ENCODE peak calls at places on chromosomes 16 and 17, in six cellular contexts. Z, V, T, R, E and S are unnamed samples.

GRCh38 chr16:9199312-9199711 is 107.9 kb downstream of the HAPSTR1 start:
- DNase-seq in T (no peak), Z (no peak), R (no peak), E (no peak), V (peak; percentile 28), S (no peak)

GRCh38 chr16:85491798-85492616 is 121.1 kb upstream of the GSE1 start:
- DNase-seq in Z (peak; percentile 80), R (peak; percentile 67), V (peak; percentile 83), T (no peak), E (peak; percentile 93), S (no peak)

GRCh38 chr16:30521873-30522641 is 4.3 kb downstream of the ZNF768 start:
- DNase-seq in T (no peak), R (no peak), V (no peak), E (no peak), Z (no peak), S (no peak)

GRCh38 chr16:85452364-85453178 is 160.6 kb upstream of the GSE1 start:
- DNase-seq in T (no peak), Z (no peak), E (no peak), V (no peak), R (no peak), S (no peak)

GRCh38 chr16:12503201-12503600 is 300.5 kb downstream of the CPPED1 start:
- DNase-seq in R (no peak), T (no peak), E (no peak), V (no peak), Z (no peak), S (no peak)

GRCh38 chr16:82824408-82824807 is 197.6 kb downstream of the CDH13 start:
- DNase-seq in E (no peak), V (no peak), T (no peak), Z (no peak), R (no peak), S (no peak)

GRCh38 chr16:26316683-26317464 is 625.1 kb downstream of the HS3ST4 start:
- DNase-seq in R (peak; percentile 80), Z (no peak), T (peak; percentile 43), V (no peak), E (no peak), S (peak; percentile 75)

GRCh38 chr17:81398170-81398854 is 3.1 kb downstream of the BAHCC1 start:
- DNase-seq in E (no peak), T (no peak), V (no peak), R (peak; percentile 55), Z (no peak), S (peak; percentile 64)

GRCh38 chr17:146983-147761 is 9.8 kb downstream of the SCGB1C2 start:
- DNase-seq in V (peak; percentile 4), T (peak; percentile 6), R (no peak), Z (peak; percentile 18), E (peak; percentile 48), S (no peak)

GRCh38 chr17:60817187-60817586 is 139.5 kb downstream of the BCAS3 start:
- DNase-seq in Z (no peak), V (no peak), E (no peak), R (no peak), T (no peak), S (no peak)

GRCh38 chr16:78259883-78260282 is 160.4 kb downstream of the WWOX start:
- DNase-seq in T (no peak), V (no peak), R (peak; percentile 18), E (no peak), Z (no peak), S (peak; percentile 8)

GRCh38 chr17:61635913-61636432 is 45.0 kb upstream of the NACA2 start:
- DNase-seq in Z (no peak), T (peak; percentile 54), R (peak; percentile 39), V (no peak), E (no peak), S (peak; percentile 27)

GRCh38 chr16:27238016-27238587 is 30.5 kb downstream of the NSMCE1 start:
- DNase-seq in R (no peak), V (peak; percentile 38), E (peak; percentile 47), Z (no peak), T (no peak), S (no peak)

GRCh38 chr16:86071611-86072240 is 172.8 kb downstream of the IRF8 start:
- DNase-seq in Z (no peak), R (no peak), V (no peak), T (no peak), E (no peak), S (no peak)

GRCh38 chr17:79361221-79361734 is 249.6 kb downstream of the RBFOX3 start:
- DNase-seq in Z (no peak), R (no peak), V (no peak), T (no peak), E (no peak), S (no peak)

GRCh38 chr16:78028018-78028417 is 5.7 kb downstream of the CLEC3A start:
- DNase-seq in E (no peak), V (no peak), Z (no peak), R (no peak), T (no peak), S (no peak)

GRCh38 chr17:14150604-14151003 is 81.3 kb downstream of the COX10 start:
- DNase-seq in E (no peak), Z (no peak), V (peak; percentile 6), R (no peak), T (no peak), S (no peak)

GRCh38 chr16:77574867-77575619 is 140.2 kb upstream of the ADAMTS18 start:
- DNase-seq in R (no peak), T (no peak), V (peak; percentile 64), E (no peak), Z (peak; percentile 30), S (no peak)

GRCh38 chr17:19384723-19385391 is 2.1 kb downstream of the MFAP4 start:
- DNase-seq in E (no peak), Z (peak; percentile 18), T (no peak), R (no peak), V (peak; percentile 82), S (no peak)

GRCh38 chr16:50902457-50902856 is 160.6 kb downstream of the CYLD start:
- DNase-seq in T (no peak), Z (no peak), V (no peak), R (peak; percentile 40), E (no peak), S (no peak)
- TF ChIP-seq CTCF in T (no peak), Z (no peak), V (no peak), R (no peak), E (no peak), S (no peak)

GRCh38 chr17:73248532-73248931 is 13.1 kb downstream of the CPSF4L start:
- DNase-seq in E (no peak), V (no peak), R (no peak), Z (no peak), T (no peak), S (no peak)

GRCh38 chr17:73250851-73251640 is 10.6 kb downstream of the CPSF4L start:
- DNase-seq in T (no peak), Z (no peak), R (no peak), V (no peak), E (no peak), S (no peak)

GRCh38 chr17:73251871-73252270 is 9.8 kb downstream of the CPSF4L start:
- DNase-seq in T (no peak), R (no peak), V (no peak), Z (no peak), E (no peak), S (no peak)

GRCh38 chr17:73249700-73250099 is 12.0 kb downstream of the CPSF4L start:
- DNase-seq in V (no peak), Z (no peak), E (no peak), T (no peak), R (no peak), S (no peak)

GRCh38 chr17:73247728-73248127 is 14.0 kb downstream of the CPSF4L start:
- DNase-seq in E (no peak), T (no peak), V (no peak), Z (no peak), R (no peak), S (no peak)
- TF ChIP-seq CTCF in E (no peak), T (no peak), V (no peak), Z (peak; percentile 14), R (no peak), S (no peak)

GRCh38 chr17:2962236-2962635 is 101.2 kb downstream of the OR1D5 start:
- DNase-seq in V (no peak), E (no peak), T (no peak), R (no peak), Z (no peak), S (no peak)
- TF ChIP-seq CTCF in V (no peak), E (no peak), T (no peak), R (no peak), Z (no peak), S (no peak)

GRCh38 chr17:65229596-65229995 is 92.4 kb downstream of the RGS9 start:
- DNase-seq in R (no peak), E (no peak), Z (no peak), V (no peak), T (no peak), S (no peak)

GRCh38 chr17:65231086-65231485 is 93.9 kb downstream of the RGS9 start:
- DNase-seq in T (no peak), E (no peak), V (no peak), R (no peak), Z (no peak), S (no peak)

GRCh38 chr17:65228734-65229390 is 91.7 kb downstream of the RGS9 start:
- DNase-seq in Z (no peak), V (no peak), R (peak; percentile 4), T (no peak), E (no peak), S (no peak)

GRCh38 chr17:65230040-65230439 is 92.9 kb downstream of the RGS9 start:
- DNase-seq in Z (no peak), R (no peak), V (no peak), T (no peak), E (no peak), S (no peak)

DNA sequence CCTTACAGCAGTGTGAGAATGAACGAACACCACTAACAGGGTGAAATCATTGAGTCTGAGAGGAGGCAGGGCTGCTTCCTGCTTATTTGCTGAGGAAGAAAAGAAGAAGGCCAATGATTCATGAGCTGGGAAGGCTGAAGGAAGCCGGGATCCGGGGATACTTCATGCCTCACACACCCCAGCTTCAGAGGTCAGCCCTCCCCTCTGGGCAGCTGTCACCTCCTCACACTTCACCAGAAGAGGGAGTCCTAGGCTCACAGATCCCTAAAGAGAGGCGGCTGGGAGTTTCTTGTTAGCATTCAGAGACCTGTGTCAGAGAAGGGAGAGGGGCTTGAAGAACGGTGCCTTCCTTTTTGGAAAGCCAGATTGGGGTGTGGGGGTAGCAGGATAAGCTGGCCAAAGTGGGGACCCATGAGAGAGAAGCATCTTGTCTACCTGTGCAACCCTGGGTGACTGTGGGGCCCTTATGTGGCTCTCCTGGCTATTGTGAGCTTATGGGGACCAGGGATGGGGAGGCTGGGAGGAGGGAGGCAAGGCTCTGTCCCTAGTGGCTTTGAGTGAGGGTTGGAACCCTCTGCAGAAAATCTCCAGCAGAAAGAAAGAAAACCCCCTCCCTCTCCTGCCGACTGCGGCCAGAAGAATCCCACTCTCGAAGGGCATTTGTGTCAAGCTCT is 94.6 kb downstream of the RGS9 start:
- DNase-seq in R (peak; percentile 85), Z (no peak), T (peak; percentile 72), V (peak; percentile 40), E (no peak), S (peak; percentile 64)
- TF ChIP-seq CTCF in R (peak; percentile 88), Z (peak; percentile 51), T (peak; percentile 35), V (peak; percentile 63), E (peak; percentile 28), S (peak; percentile 68)